ENCODE peak calls at places on chromosomes 13 and 19, in five cellular contexts. T, K, A, G and I are unnamed samples.

GRCh38 chr13:27309967-27310598 is 39.5 kb downstream of the RASL11A start:
- DNase-seq in T (no peak), K (no peak), A (no peak), G (peak), I (peak)

GRCh38 chr13:40539954-40540706 is 126.3 kb downstream of the FOXO1 start:
- DNase-seq in T (no peak), K (peak), A (no peak), G (peak), I (peak)

GRCh38 chr19:41564515-41565383 is 11.2 kb upstream of the CEACAM21 start:
- DNase-seq in T (no peak), K (no peak), A (peak), G (no peak), I (no peak)

GRCh38 chr19:19101540-19101939 is 36.7 kb downstream of the TMEM161A start:
- DNase-seq in T (no peak), K (no peak), A (no peak), G (no peak), I (no peak)

GRCh38 chr13:91111476-91112190 is 235.9 kb upstream of the MIR17HG start:
- DNase-seq in T (no peak), K (no peak), A (no peak), G (no peak), I (no peak)

GRCh38 chr13:98678741-98679140 is 73.7 kb downstream of the SLC15A1 start:
- DNase-seq in T (no peak), K (no peak), A (no peak), G (no peak), I (no peak)

GRCh38 chr19:38975214-38975860 is at the start of gene FBXO17:
- DNase-seq in T (peak), K (peak), A (peak), G (peak), I (peak)

GRCh38 chr13:27783111-27783510 is 9.2 kb upstream of the GSX1 start:
- DNase-seq in T (no peak), K (peak), A (peak), G (no peak), I (peak)

GRCh38 chr19:57665261-57665806 is 3.4 kb upstream of the ZSCAN4 start:
- DNase-seq in T (no peak), K (no peak), A (no peak), G (no peak), I (no peak)

GRCh38 chr13:78497702-78498319 is 105.5 kb downstream of the POU4F1 start:
- DNase-seq in T (no peak), K (no peak), A (no peak), G (no peak), I (no peak)

GRCh38 chr13:39102981-39103490 is 64.8 kb downstream of the NHLRC3 start:
- DNase-seq in T (no peak), K (no peak), A (no peak), G (no peak), I (no peak)

GRCh38 chr13:38902551-38902950 is 88.1 kb downstream of the STOML3 start:
- DNase-seq in T (no peak), K (no peak), A (no peak), G (no peak), I (no peak)

GRCh38 chr19:14114854-14115253 is 2.7 kb downstream of the PRKACA start:
- DNase-seq in T (peak), K (peak), A (peak), G (no peak), I (no peak)

GRCh38 chr19:45547965-45548609 is 36.5 kb downstream of the OPA3 start:
- DNase-seq in T (peak), K (peak), A (no peak), G (peak), I (no peak)

GRCh38 chr13:23966221-23966690 is 69.0 kb upstream of the C1QTNF9B start:
- DNase-seq in T (no peak), K (no peak), A (no peak), G (no peak), I (no peak)

GRCh38 chr13:59024434-59024833 is 1139.3 kb downstream of the DIAPH3 start:
- DNase-seq in T (no peak), K (no peak), A (no peak), G (no peak), I (peak)

GRCh38 chr19:56705939-56706338 is 34.4 kb upstream of the ZNF835 start:
- DNase-seq in T (no peak), K (no peak), A (no peak), G (no peak), I (no peak)

GRCh38 chr13:94318418-94318817 is 161.1 kb downstream of the DCT start:
- DNase-seq in T (no peak), K (no peak), A (no peak), G (no peak), I (peak)

GRCh38 chr13:114130708-114131580 is 1.5 kb downstream of the RASA3 start:
- DNase-seq in T (no peak), K (peak), A (peak), G (peak), I (peak)

GRCh38 chr13:32403108-32403507 is 24.8 kb downstream of the N4BP2L1 start:
- DNase-seq in T (no peak), K (no peak), A (no peak), G (no peak), I (no peak)

GRCh38 chr13:23871616-23872220 is 17.5 kb downstream of the MIPEP start:
- DNase-seq in T (peak), K (peak), A (peak), G (peak), I (peak)

GRCh38 chr19:5857203-5858081 is 6.2 kb upstream of the FUT3 start:
- DNase-seq in T (no peak), K (no peak), A (no peak), G (no peak), I (no peak)

GRCh38 chr13:44755872-44756271 is 179.7 kb upstream of the TSC22D1 start:
- DNase-seq in T (no peak), K (peak), A (no peak), G (peak), I (peak)